ENCODE peak calls at places on chromosomes 5 and 9, in four cellular contexts. H is HepG2, D is SK-N-SH, X is HCT116. C is an unnamed sample.

GRCh38 chr5:112293587-112293986 is 125.5 kb downstream of the EPB41L4A start:
- DNase-seq in X (no peak), D (no peak), H (no peak), C (no peak)

GRCh38 chr9:16867571-16868311 is 2.7 kb downstream of the BNC2 start:
- DNase-seq in D (no peak), X (no peak), H (peak; percentile 3), C (no peak)

GRCh38 chr5:55096860-55097259 is 5.6 kb upstream of the GZMA start:
- DNase-seq in H (no peak), D (no peak), X (no peak), C (no peak)

GRCh38 chr5:54214747-54215146 is 95.6 kb downstream of the ARL15 start:
- DNase-seq in D (no peak), H (no peak), X (no peak), C (no peak)

GRCh38 chr9:129359871-129360536 is 181.9 kb upstream of the IER5L start:
- DNase-seq in D (peak; percentile 55), H (no peak), X (no peak), C (no peak)

GRCh38 chr5:135254183-135254582 is 144.8 kb downstream of the MACROH2A1 start:
- DNase-seq in X (no peak), H (no peak), D (no peak), C (no peak)

GRCh38 chr5:60403343-60404006 is 296.5 kb downstream of the DEPDC1B start:
- DNase-seq in H (peak; percentile 65), D (no peak), X (no peak), C (no peak)

GRCh38 chr9:95822583-95823431 is 52.7 kb upstream of the ERCC6L2 start:
- DNase-seq in D (no peak), H (no peak), X (peak; percentile 2), C (no peak)

GRCh38 chr5:445591-445990 is 2.6 kb downstream of the EXOC3 start:
- DNase-seq in H (no peak), D (no peak), X (no peak), C (no peak)

GRCh38 chr5:133423618-133424282 is 188.6 kb downstream of the FSTL4 start:
- DNase-seq in D (peak; percentile 87), X (peak; percentile 16), H (peak; percentile 28), C (peak; percentile 48)

GRCh38 chr9:7320139-7320538 is 479.4 kb downstream of the DMAC1 start:
- DNase-seq in D (peak; percentile 19), X (no peak), H (no peak), C (peak; percentile 30)

GRCh38 chr5:167908596-167908995 is 382.8 kb upstream of the WWC1 start:
- DNase-seq in X (no peak), D (no peak), H (no peak), C (no peak)

GRCh38 chr5:135486679-135487395 is 34.7 kb upstream of the TIFAB start:
- DNase-seq in H (no peak), X (no peak), D (no peak), C (no peak)

GRCh38 chr5:141338538-141339306 is at the start of gene PCDHGA2:
- DNase-seq in D (peak; percentile 46), X (no peak), H (peak; percentile 18), C (no peak)

GRCh38 chr9:72904267-72905093 is 48.4 kb downstream of the ALDH1A1 start:
- DNase-seq in D (no peak), X (no peak), H (no peak), C (no peak)

GRCh38 chr5:174667526-174667925 is 56.9 kb upstream of the MSX2 start:
- DNase-seq in D (no peak), X (no peak), H (no peak), C (no peak)

GRCh38 chr5:20656262-20656661 is 668.3 kb upstream of the CDH18 start:
- DNase-seq in H (no peak), D (no peak), X (no peak), C (no peak)

GRCh38 chr5:2801602-2802525 is 50.4 kb upstream of the IRX2 start:
- DNase-seq in D (no peak), H (no peak), X (no peak), C (no peak)

GRCh38 chr9:113715086-113715485 is 161.0 kb upstream of the ZNF618 start:
- DNase-seq in H (no peak), D (no peak), X (no peak), C (no peak)

GRCh38 chr5:55234171-55234700 is 828 bp upstream of the CCNO start:
- DNase-seq in D (peak; percentile 44), X (peak; percentile 12), H (no peak), C (no peak)

GRCh38 chr5:77638763-77639451 is 394 bp upstream of the OTP start:
- DNase-seq in H (no peak), D (peak; percentile 78), X (no peak), C (no peak)

GRCh38 chr9:130058154-130058553 is 4.4 kb downstream of the GPR107 start:
- DNase-seq in H (no peak), X (no peak), D (peak; percentile 48), C (no peak)

GRCh38 chr5:33258553-33258952 is 182.2 kb upstream of the TARS1 start:
- DNase-seq in X (no peak), H (no peak), D (no peak), C (no peak)

GRCh38 chr9:115341401-115341800 is 223.4 kb upstream of the TNC start:
- DNase-seq in D (no peak), X (no peak), H (no peak), C (no peak)

GRCh38 chr9:126676685-126677143 is 63.0 kb downstream of the LMX1B start:
- DNase-seq in H (no peak), X (no peak), D (peak; percentile 56), C (no peak)

GRCh38 chr5:31404325-31404724 is 127.6 kb downstream of the DROSHA start:
- DNase-seq in X (no peak), D (no peak), H (no peak), C (no peak)

GRCh38 chr5:178114325-178115135 is 1.2 kb downstream of the N4BP3 start:
- DNase-seq in H (no peak), D (no peak), X (no peak), C (no peak)

GRCh38 chr5:77900691-77901090 is 124.6 kb upstream of the TBCA start:
- DNase-seq in H (no peak), X (no peak), D (no peak), C (no peak)

GRCh38 chr9:116689117-116689516 is 2.0 kb downstream of the TRIM32 start:
- DNase-seq in D (no peak), H (no peak), X (no peak), C (no peak)

GRCh38 chr5:13591621-13592020 is 352.9 kb downstream of the DNAH5 start:
- DNase-seq in D (no peak), H (no peak), X (no peak), C (no peak)

GRCh38 chr5:132410451-132411381 is 41.2 kb downstream of the SLC22A5 start:
- DNase-seq in H (peak; percentile 60), X (no peak), D (peak; percentile 95), C (no peak)

GRCh38 chr5:99072846-99073245 is 144.0 kb upstream of the CHD1 start:
- DNase-seq in D (no peak), H (no peak), X (no peak), C (no peak)
- TF ChIP-seq SIN3A in D (no peak), H (no peak), X (no peak), C (no peak)

DNA sequence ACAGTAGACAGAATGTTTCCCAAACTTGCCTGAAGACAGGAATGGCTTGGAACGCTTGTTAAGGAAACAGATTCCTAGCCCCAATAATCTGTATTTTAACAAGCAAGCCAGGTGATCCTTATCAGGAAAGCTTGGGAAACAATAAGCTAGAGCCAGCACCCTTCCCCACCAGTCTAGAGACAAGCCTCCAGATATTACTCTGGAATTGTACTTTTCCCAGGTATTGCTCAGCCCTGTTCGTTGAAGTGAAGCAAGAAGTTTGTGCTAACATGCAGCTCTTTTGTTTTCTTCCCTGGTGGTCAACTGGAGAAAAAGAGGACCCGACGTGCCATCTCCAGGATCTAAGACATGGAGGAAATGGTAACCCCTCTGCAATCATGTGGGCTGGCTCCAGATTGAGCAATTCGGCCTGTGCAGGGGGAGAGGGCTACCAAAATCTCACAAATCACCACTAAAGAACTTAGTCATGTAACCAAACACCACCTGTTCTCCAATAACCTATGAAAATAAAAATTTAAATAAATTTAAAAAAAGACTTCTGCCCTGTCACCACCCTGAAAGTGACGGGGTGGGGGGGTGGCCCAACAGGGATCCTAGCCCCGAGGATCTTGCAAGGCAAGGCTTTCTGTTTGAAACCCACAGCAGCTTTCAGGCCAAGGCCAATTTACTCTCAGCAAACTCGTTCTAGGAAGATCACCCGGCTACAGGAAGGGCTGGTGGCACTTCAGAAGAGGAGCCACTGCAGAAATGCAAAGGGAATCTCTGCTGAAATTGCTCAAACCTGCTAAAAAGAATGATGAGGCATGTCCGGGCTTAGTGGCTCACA is 48.6 kb downstream of the SHB start:
- DNase-seq in X (no peak), D (no peak), H (no peak), C (no peak)
- H3K4me1 ChIP-seq in X (peaks cover 40% of the 10 kb centered on the region), D (peaks cover 80% of the 10 kb centered on the region), H (peaks cover 97% of the 10 kb centered on the region), C (peaks cover 100% of the 10 kb centered on the region)

DNA sequence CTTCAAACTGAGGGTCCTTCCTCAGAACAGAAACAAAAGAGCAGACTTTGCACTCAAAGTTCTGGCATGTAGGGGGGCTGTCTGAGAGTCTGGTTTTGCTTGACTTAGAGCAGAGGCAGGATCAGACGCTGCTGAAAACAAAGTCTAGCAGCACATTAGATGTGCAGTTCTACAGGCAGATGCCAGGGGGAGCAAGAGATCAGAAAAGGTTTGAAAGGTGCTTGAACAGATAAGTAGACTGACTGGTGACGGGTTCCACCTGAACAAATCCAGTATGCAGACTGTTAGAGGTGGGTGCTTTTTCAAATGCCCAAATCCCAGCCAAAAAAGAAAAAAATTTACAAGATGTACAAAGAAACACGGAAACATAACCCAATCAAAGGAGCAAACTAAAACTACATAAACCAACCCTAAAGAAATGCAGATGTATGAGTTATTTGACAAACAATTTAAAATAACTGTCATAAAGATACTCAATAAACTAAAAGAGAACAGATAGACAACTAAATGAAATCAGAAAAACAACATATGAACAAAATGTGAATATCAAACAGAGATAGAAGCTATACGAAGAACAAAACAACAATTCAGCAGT is 194.7 kb upstream of the FREM1 start:
- DNase-seq in H (peak; percentile 47), D (peak; percentile 37), X (peak; percentile 16), C (peak; percentile 25)
- TF ChIP-seq SIN3A in H (no peak), D (no peak), X (no peak), C (no peak)

DNA sequence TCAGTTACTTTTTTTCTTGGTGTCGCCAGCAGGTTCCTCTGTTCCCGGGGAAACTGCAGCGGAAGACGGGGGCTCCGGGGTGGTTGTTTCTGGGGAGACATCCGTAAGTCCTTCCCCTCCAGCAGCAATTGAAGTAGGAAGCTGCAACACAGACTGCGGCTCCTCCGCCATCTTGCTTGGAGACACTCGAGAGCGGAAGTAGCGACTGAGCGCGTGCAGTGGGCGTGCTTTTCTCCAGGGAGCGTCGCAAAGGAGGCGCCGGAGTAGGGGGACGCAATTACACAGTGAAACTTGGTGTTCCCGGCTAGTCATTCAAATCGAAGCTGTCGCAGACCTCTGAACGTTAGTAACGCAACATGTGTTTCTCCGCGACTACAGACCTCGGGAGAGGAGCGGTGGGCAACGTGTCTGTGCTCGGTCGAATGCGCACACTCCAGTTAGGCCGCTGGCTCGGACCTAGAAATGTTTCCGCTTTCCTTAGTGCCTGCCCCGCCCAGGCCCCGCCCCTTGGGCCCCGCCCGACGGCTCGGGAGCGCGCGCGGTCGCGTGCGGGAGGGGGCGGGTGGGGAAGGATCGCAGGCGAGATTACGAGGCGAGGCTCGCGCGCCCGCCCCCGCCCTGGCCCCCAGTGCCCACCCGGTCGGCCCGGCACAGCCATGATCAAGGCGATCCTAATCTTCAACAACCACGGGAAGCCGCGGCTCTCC is at the start of the genes AP3S1 and ATG12:
- DNase-seq in H (peak; percentile 88), D (peak; percentile 93), X (peak; percentile 91), C (peak; percentile 94)
- H3K4me1 ChIP-seq in H (peaks cover 50% of the 10 kb centered on the region), D (peaks cover 9% of the 10 kb centered on the region), X (peaks cover 33% of the 10 kb centered on the region), C (peaks cover 24% of the 10 kb centered on the region)